ENCODE peak calls at places on chromosomes 6 and 20, in eight cellular contexts. C is HS-5; K is iPS-NIHi11; A is EH; X is activated naive CD4-positive, alpha-beta T cell; D is stomach; H is T-helper 1 cell; F is body of pancreas. Z is an unnamed sample.

GRCh38 chr6:154901856-154902552 is 93.1 kb upstream of the TIAM2 start:
- DNase-seq in C (no peak), K (no peak), A (no peak), X (no peak), D (no peak), H (no peak), F (no peak), Z (no peak)

GRCh38 chr6:21064716-21065340 is 528.7 kb upstream of the SOX4 start:
- DNase-seq in C (no peak), K (no peak), A (peak), X (no peak), D (no peak), H (no peak), F (no peak), Z (no peak)

GRCh38 chr20:50838707-50839385 is 44.0 kb downstream of the BCAS4 start:
- DNase-seq in C (no peak), K (no peak), A (no peak), X (no peak), D (no peak), H (no peak), F (no peak), Z (no peak)

GRCh38 chr20:46994341-46994740 is 99.7 kb downstream of the EYA2 start:
- DNase-seq in C (no peak), K (no peak), A (no peak), X (no peak), D (peak), H (no peak), F (peak), Z (no peak)

GRCh38 chr6:40845588-40845987 is 193.4 kb downstream of the UNC5CL start:
- DNase-seq in C (peak), K (peak), A (peak), X (no peak), D (peak), H (no peak), F (peak), Z (no peak)

GRCh38 chr6:143395699-143396098 is 54.8 kb downstream of the ADAT2 start:
- DNase-seq in C (no peak), K (no peak), A (no peak), X (no peak), D (no peak), H (no peak), F (no peak), Z (no peak)

GRCh38 chr6:3417473-3417872 is 39.4 kb downstream of the SLC22A23 start:
- DNase-seq in C (no peak), K (no peak), A (no peak), X (no peak), D (no peak), H (no peak), F (no peak), Z (no peak)

GRCh38 chr20:2603816-2604505 is 48.5 kb upstream of the NOP56 start:
- DNase-seq in C (no peak), K (no peak), A (no peak), X (no peak), D (no peak), H (no peak), F (no peak), Z (no peak)

GRCh38 chr20:25309395-25310267 is 61.7 kb downstream of the PYGB start:
- DNase-seq in C (peak), K (no peak), A (peak), X (no peak), D (peak), H (no peak), F (no peak), Z (peak)

GRCh38 chr6:148471624-148472494 is 129.2 kb downstream of the SASH1 start:
- DNase-seq in C (no peak), K (no peak), A (peak), X (no peak), D (no peak), H (no peak), F (no peak), Z (no peak)

GRCh38 chr6:162770955-162771354 is 43.2 kb downstream of the PACRG start:
- DNase-seq in C (no peak), K (no peak), A (no peak), X (no peak), D (no peak), H (no peak), F (no peak), Z (no peak)

GRCh38 chr6:17066610-17067009 is 35.2 kb upstream of the STMND1 start:
- DNase-seq in C (no peak), K (no peak), A (peak), X (no peak), D (no peak), H (no peak), F (no peak), Z (no peak)

GRCh38 chr6:52362443-52363221 is 681 bp downstream of the PAQR8 start:
- DNase-seq in C (peak), K (peak), A (peak), X (no peak), D (peak), H (peak), F (peak), Z (no peak)

GRCh38 chr6:151431336-151431735 is 20.6 kb downstream of the RMND1 start:
- DNase-seq in C (no peak), K (no peak), A (no peak), X (no peak), D (no peak), H (no peak), F (no peak), Z (no peak)

GRCh38 chr6:128519132-128519930 is 1.1 kb downstream of the PTPRK start:
- DNase-seq in C (no peak), K (peak), A (peak), X (no peak), D (peak), H (peak), F (peak), Z (no peak)

GRCh38 chr6:75526502-75527127 is 33.0 kb upstream of the FILIP1 start:
- DNase-seq in C (peak), K (peak), A (peak), X (no peak), D (peak), H (peak), F (peak), Z (no peak)

GRCh38 chr6:45047573-45047972 is 280.6 kb upstream of the RUNX2 start:
- DNase-seq in C (no peak), K (no peak), A (no peak), X (no peak), D (no peak), H (no peak), F (no peak), Z (no peak)

GRCh38 chr20:4443016-4443415 is 278.7 kb upstream of the PRND start:
- DNase-seq in C (no peak), K (no peak), A (no peak), X (no peak), D (no peak), H (no peak), F (no peak), Z (no peak)

GRCh38 chr6:136728033-136728939 is 64.0 kb downstream of the MAP3K5 start:
- DNase-seq in C (peak), K (no peak), A (no peak), X (no peak), D (no peak), H (no peak), F (no peak), Z (no peak)

GRCh38 chr20:63441777-63442493 is 30.5 kb downstream of the KCNQ2 start:
- DNase-seq in C (no peak), K (peak), A (peak), X (no peak), D (peak), H (peak), F (peak), Z (no peak)

GRCh38 chr20:62675156-62675871 is 33.0 kb downstream of the SLCO4A1 start:
- DNase-seq in C (no peak), K (no peak), A (peak), X (no peak), D (no peak), H (no peak), F (no peak), Z (no peak)

GRCh38 chr20:57130160-57130772 is 136.2 kb downstream of the BMP7 start:
- DNase-seq in C (no peak), K (no peak), A (no peak), X (no peak), D (no peak), H (no peak), F (no peak), Z (no peak)

GRCh38 chr6:89433637-89434499 is 916 bp downstream of the ANKRD6 start:
- DNase-seq in C (no peak), K (peak), A (no peak), X (no peak), D (peak), H (peak), F (peak), Z (no peak)

Z was measured in epithelial cell of proximal tubule.